ENCODE peak calls at places on chromosomes 6 and 20, in five cellular contexts. N is HepG2, Q is K562, W is GM12878, Z is SK-N-SH. J is an unnamed sample.

GRCh38 chr6:128047989-128048388 is 147.1 kb upstream of the THEMIS start:
- DNase-seq in N (no peak), Q (no peak), W (no peak), Z (no peak), J (no peak)

GRCh38 chr20:35270021-35270902 is 7.7 kb downstream of the MMP24OS start:
- DNase-seq in Q (no peak), Z (no peak), N (no peak), W (no peak), J (no peak)

GRCh38 chr6:169269180-169270076 is 15.8 kb upstream of the THBS2 start:
- DNase-seq in W (no peak), Z (no peak), Q (no peak), N (no peak), J (no peak)

GRCh38 chr20:38997622-38998021 is 35.5 kb downstream of the DHX35 start:
- DNase-seq in N (no peak), Q (peak; percentile 86), Z (no peak), W (peak; percentile 87), J (no peak)

GRCh38 chr6:85864453-85865401 is 222.0 kb upstream of the SYNCRIP start:
- DNase-seq in Q (no peak), Z (no peak), N (peak; percentile 38), W (no peak), J (no peak)

GRCh38 chr6:1081566-1081965 is 230.3 kb upstream of the FOXQ1 start:
- DNase-seq in Z (no peak), N (no peak), Q (no peak), W (no peak), J (no peak)

GRCh38 chr6:26128013-26128771 is 41.0 kb downstream of the HFE start:
- DNase-seq in N (no peak), Z (no peak), Q (no peak), W (no peak), J (no peak)

GRCh38 chr6:63537126-63537958 is 34.9 kb upstream of the LOC128125822 start:
- DNase-seq in N (no peak), Z (no peak), Q (no peak), W (peak; percentile 36), J (no peak)

GRCh38 chr20:47545499-47545898 is 43.8 kb downstream of the NCOA3 start:
- DNase-seq in N (no peak), Z (no peak), Q (no peak), W (no peak), J (no peak)

GRCh38 chr20:34754611-34755010 is 50.5 kb downstream of the TP53INP2 start:
- DNase-seq in N (no peak), Z (no peak), W (no peak), Q (no peak), J (no peak)

GRCh38 chr6:149888659-149889058 is 9.3 kb downstream of the RAET1E start:
- DNase-seq in N (no peak), Z (no peak), W (no peak), Q (no peak), J (no peak)

GRCh38 chr20:59014680-59015389 is 4.4 kb upstream of the TUBB1 start:
- DNase-seq in Q (peak; percentile 65), Z (no peak), N (no peak), W (no peak), J (no peak)

GRCh38 chr6:29255530-29255929 is 46.0 kb upstream of the OR14J1 start:
- DNase-seq in W (no peak), Q (no peak), Z (no peak), N (no peak), J (no peak)

GRCh38 chr6:150711584-150712501 is 112.2 kb downstream of the PLEKHG1 start:
- DNase-seq in N (no peak), W (no peak), Q (peak; percentile 7), Z (no peak), J (no peak)

GRCh38 chr6:102571236-102571908 is 1177.9 kb downstream of the GRIK2 start:
- DNase-seq in N (no peak), W (no peak), Q (no peak), Z (no peak), J (no peak)

GRCh38 chr6:146289816-146290588 is 253.6 kb upstream of the RAB32 start:
- DNase-seq in N (no peak), Q (no peak), W (no peak), Z (no peak), J (peak; percentile 64)

GRCh38 chr20:17835240-17835940 is 133.2 kb downstream of the SNX5 start:
- DNase-seq in Q (no peak), N (no peak), Z (no peak), W (no peak), J (no peak)

GRCh38 chr20:57856658-57857057 is 146.8 kb upstream of the PMEPA1 start:
- DNase-seq in N (no peak), W (no peak), Z (no peak), Q (no peak), J (no peak)

GRCh38 chr20:58716476-58717277 is 24.1 kb downstream of the NPEPL1 start:
- DNase-seq in Z (peak; percentile 56), N (peak; percentile 53), W (no peak), Q (no peak), J (no peak)

GRCh38 chr6:52537001-52537753 is 39.7 kb downstream of the TRAM2 start:
- DNase-seq in N (no peak), W (peak; percentile 92), Q (no peak), Z (no peak), J (no peak)

GRCh38 chr6:33609444-33610034 is 11.6 kb upstream of the ITPR3 start:
- DNase-seq in W (no peak), N (no peak), Q (no peak), Z (no peak), J (no peak)

GRCh38 chr6:96015321-96015790 is 418 bp upstream of the FUT9 start:
- DNase-seq in Q (no peak), N (no peak), Z (no peak), W (no peak), J (no peak)

GRCh38 chr20:53579581-53580375 is 13.9 kb downstream of the ZNF217 start:
- DNase-seq in W (no peak), N (peak; percentile 99), Q (peak; percentile 37), Z (no peak), J (peak; percentile 63)

GRCh38 chr6:166629628-166630027 is 2.6 kb upstream of the RPS6KA2 start:
- DNase-seq in Q (peak; percentile 14), W (no peak), N (no peak), Z (no peak), J (no peak)

GRCh38 chr6:33607784-33608161 is 13.3 kb upstream of the ITPR3 start:
- DNase-seq in N (peak; percentile 79), Q (no peak), W (no peak), Z (peak; percentile 43), J (no peak)

GRCh38 chr6:119078449-119079287 is at the start of gene FAM184A:
- DNase-seq in Z (peak; percentile 90), W (no peak), N (peak; percentile 55), Q (peak; percentile 85), J (no peak)

GRCh38 chr20:62822239-62822787 is 5.5 kb downstream of the COL9A3 start:
- DNase-seq in Q (no peak), W (no peak), Z (peak; percentile 55), N (peak; percentile 64), J (no peak)

GRCh38 chr20:62823688-62824475 is 7.0 kb downstream of the COL9A3 start:
- DNase-seq in Z (no peak), W (no peak), Q (no peak), N (no peak), J (no peak)

GRCh38 chr20:62821726-62822210 is 4.9 kb downstream of the COL9A3 start:
- DNase-seq in W (no peak), Q (no peak), Z (no peak), N (no peak), J (no peak)

GRCh38 chr20:62824476-62825287 is 7.8 kb downstream of the COL9A3 start:
- DNase-seq in W (no peak), N (peak; percentile 62), Q (peak; percentile 81), Z (peak; percentile 85), J (no peak)

GRCh38 chr20:62822788-62823651 is 6.2 kb downstream of the COL9A3 start:
- DNase-seq in Q (peak; percentile 95), N (peak; percentile 98), Z (peak; percentile 89), W (no peak), J (peak; percentile 74)
- TF ChIP-seq REST in Q (no peak), N (no peak), Z (no peak), W (no peak), J (no peak)

GRCh38 chr6:167907837-167908681 is 81.3 kb downstream of the AFDN start:
- DNase-seq in Z (peak; percentile 28), Q (peak; percentile 22), W (no peak), N (peak; percentile 51), J (no peak)
- TF ChIP-seq CTCF in Z (peak; percentile 52), Q (peak; percentile 23), W (no peak), N (peak; percentile 69), J (no peak)

GRCh38 chr6:116550796-116551195 is 2.8 kb upstream of the CALHM4 start:
- DNase-seq in Z (no peak), W (no peak), Q (no peak), N (peak; percentile 72), J (no peak)
- TF ChIP-seq GABPA in Z (no peak), W (no peak), Q (no peak), N (no peak), J (no peak)

GRCh38 chr6:116404706-116405105 is 34.0 kb downstream of the DSE start:
- DNase-seq in N (no peak), Q (no peak), W (no peak), Z (no peak), J (no peak)

GRCh38 chr6:116405663-116406329 is 35.0 kb downstream of the DSE start:
- DNase-seq in Q (peak; percentile 47), W (no peak), Z (no peak), N (no peak), J (no peak)

GRCh38 chr6:116405147-116405546 is 34.4 kb downstream of the DSE start:
- DNase-seq in N (no peak), W (peak; percentile 82), Q (no peak), Z (peak; percentile 34), J (no peak)

GRCh38 chr6:116408476-116408875 is 37.7 kb downstream of the DSE start:
- DNase-seq in Q (no peak), W (peak; percentile 71), Z (no peak), N (no peak), J (no peak)

DNA sequence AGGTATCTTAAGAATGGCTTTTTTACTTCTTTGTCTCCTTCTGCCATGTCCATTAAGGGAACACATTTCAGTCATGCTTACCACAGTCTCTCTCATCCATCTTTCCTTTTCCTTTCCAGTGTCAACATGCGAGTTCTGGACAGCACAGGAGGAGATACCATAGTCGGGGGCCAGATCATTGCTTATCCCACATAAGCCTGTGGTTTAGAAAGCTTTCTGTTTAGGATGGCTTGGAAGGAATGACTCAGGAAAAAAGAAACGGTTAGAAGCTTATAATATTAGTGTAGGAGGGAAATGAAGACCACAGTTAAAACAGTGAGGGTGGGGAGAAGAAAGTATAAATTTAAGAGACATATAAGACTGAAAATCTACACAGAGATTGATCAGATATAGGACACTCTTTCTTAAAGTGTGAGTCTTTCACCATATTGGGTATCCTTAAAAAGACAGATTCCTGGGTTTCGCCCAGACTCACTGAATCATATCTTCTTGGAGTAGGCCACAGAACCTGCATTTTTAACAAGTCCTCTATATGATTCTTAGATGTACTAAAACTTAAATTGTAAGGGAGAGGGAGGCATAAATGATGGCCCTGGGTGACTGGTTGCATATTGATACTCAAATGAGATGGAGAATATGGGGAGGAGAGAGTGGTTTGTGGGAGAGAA is 36.1 kb downstream of the DSE start:
- DNase-seq in W (no peak), Z (no peak), Q (peak; percentile 18), N (no peak), J (no peak)
- TF ChIP-seq REST in W (no peak), Z (no peak), Q (no peak), N (no peak), J (no peak)

GRCh38 chr6:89242574-89243330 is 25.6 kb upstream of the GABRR1 start:
- DNase-seq in N (peak; percentile 44), Z (peak; percentile 61), Q (peak; percentile 39), W (no peak), J (peak; percentile 37)
- TF ChIP-seq CTCF in N (peak; percentile 77), Z (peak; percentile 69), Q (peak; percentile 55), W (peak; percentile 31), J (peak; percentile 15)